ENCODE peak calls at places on chromosomes 13 and 19, in four cellular contexts. A is activated CD4-positive, alpha-beta T cell treated with anti-CD3 and anti-CD28 coated beads for 4 hours; Q is head of caudate nucleus; G is stimulated activated CD8-positive, alpha-beta memory T cell treated with anti-CD3 and anti-CD28 coated beads, Interleukin-7, amount 100 ng/mL, for 1 hour. H is an unnamed sample.

GRCh38 chr13:32905864-32906180 is 110.4 kb upstream of the KL start:
- DNase-seq in G (no peak), Q (peak; percentile 28), A (no peak), H (no peak)

GRCh38 chr13:30698023-30698422 is 37.3 kb upstream of the ALOX5AP start:
- DNase-seq in Q (no peak), A (no peak), G (no peak), H (peak; percentile 25)

GRCh38 chr13:20495087-20496023 is 30.3 kb downstream of the CRYL1 start:
- DNase-seq in Q (peak; percentile 74), A (peak; percentile 71), G (peak; percentile 30), H (no peak)

GRCh38 chr19:27764186-27764804 is 1448.7 kb downstream of the UQCRFS1 start:
- DNase-seq in G (no peak), Q (no peak), A (no peak), H (no peak)

GRCh38 chr19:1392939-1393530 is 8.3 kb downstream of the GAMT start:
- DNase-seq in Q (no peak), G (no peak), A (no peak), H (no peak)

GRCh38 chr13:32802159-32802558 is 214.1 kb upstream of the KL start:
- DNase-seq in Q (no peak), A (no peak), G (no peak), H (no peak)

GRCh38 chr19:2477732-2478191 is 1.8 kb downstream of the GADD45B start:
- DNase-seq in G (no peak), A (peak; percentile 33), Q (peak; percentile 22), H (no peak)

GRCh38 chr19:688992-689391 is 6.3 kb downstream of the PRSS57 start:
- DNase-seq in Q (no peak), G (no peak), A (no peak), H (no peak)

GRCh38 chr13:98540476-98540875 is 36.4 kb downstream of the STK24 start:
- DNase-seq in A (no peak), Q (no peak), G (no peak), H (no peak)

GRCh38 chr13:102599451-102600012 is 2.7 kb downstream of the TPP2 start:
- DNase-seq in A (no peak), G (no peak), Q (no peak), H (no peak)

GRCh38 chr19:51810228-51810627 is 15.3 kb downstream of the FPR3 start:
- DNase-seq in Q (no peak), G (no peak), A (no peak), H (no peak)

GRCh38 chr13:83798731-83799130 is 83.5 kb downstream of the SLITRK1 start:
- DNase-seq in G (no peak), Q (no peak), A (no peak), H (no peak)

GRCh38 chr19:1942078-1942933 is 1.3 kb downstream of the CSNK1G2 start:
- DNase-seq in G (peak; percentile 61), A (peak; percentile 61), Q (peak; percentile 64), H (peak; percentile 73)

GRCh38 chr13:35891973-35892441 is 239.2 kb downstream of the DCLK1 start:
- DNase-seq in A (no peak), Q (no peak), G (no peak), H (no peak)

GRCh38 chr19:54383330-54383729 is 18.6 kb upstream of the LAIR1 start:
- DNase-seq in G (no peak), A (no peak), Q (no peak), H (no peak)

GRCh38 chr19:7783991-7784421 is 21.0 kb downstream of the CLEC4M start:
- DNase-seq in G (no peak), Q (no peak), A (no peak), H (no peak)

GRCh38 chr19:18967358-18968146 is 26.5 kb upstream of the HOMER3 start:
- DNase-seq in A (no peak), Q (peak; percentile 39), G (no peak), H (no peak)